ENCODE peak calls at places on chromosomes 11 and 22, in ten cellular contexts. J is activated naive CD8-positive, alpha-beta T cell treated with anti-CD3 and anti-CD28 coated beads, Interleukin-2, amount 50 U/mL, for 24 hours; A is mucosa of descending colon; F is Calu3; Z is effector CD4-positive, alpha-beta T cell; H is activated CD8-positive, alpha-beta memory T cell treated with anti-CD3 and anti-CD28 coated beads for 48 hours; I is adipocyte; G is stimulated activated naive CD4-positive, alpha-beta T cell; C is NCI-H1417; V is iris pigment epithelial cell. X is an unnamed sample.

GRCh38 chr11:15212876-15213275 is 98.2 kb downstream of the INSC start:
- DNase-seq in J (no peak), A (no peak), F (no peak), Z (no peak), H (no peak), I (no peak), G (no peak), C (no peak), V (peak), X (no peak)

GRCh38 chr11:80362578-80362977 is 921.7 kb upstream of the TENM4 start:
- DNase-seq in J (no peak), A (no peak), F (no peak), Z (no peak), H (no peak), I (no peak), G (no peak), C (no peak), V (no peak), X (no peak)

GRCh38 chr22:49760280-49760629 is 67.4 kb downstream of the BRD1 start:
- DNase-seq in J (no peak), A (no peak), F (no peak), Z (no peak), H (no peak), I (no peak), G (no peak), C (no peak), V (no peak), X (no peak)

GRCh38 chr11:36023922-36024321 is 80.1 kb downstream of the LDLRAD3 start:
- DNase-seq in J (no peak), A (no peak), F (no peak), Z (no peak), H (no peak), I (peak), G (no peak), C (no peak), V (peak), X (peak)

GRCh38 chr22:28142361-28142801 is 223.3 kb upstream of the PITPNB start:
- DNase-seq in J (no peak), A (no peak), F (no peak), Z (no peak), H (no peak), I (peak), G (no peak), C (no peak), V (peak), X (peak)

GRCh38 chr11:118610220-118610772 is 2.9 kb downstream of the PHLDB1 start:
- DNase-seq in J (peak), A (peak), F (no peak), Z (no peak), H (no peak), I (peak), G (peak), C (no peak), V (no peak), X (no peak)

GRCh38 chr22:33906954-33907353 is 13.3 kb downstream of the LARGE1 start:
- DNase-seq in J (no peak), A (no peak), F (no peak), Z (no peak), H (no peak), I (no peak), G (no peak), C (no peak), V (no peak), X (no peak)

GRCh38 chr11:32615422-32615821 is 31.8 kb downstream of the EIF3M start:
- DNase-seq in J (no peak), A (no peak), F (no peak), Z (no peak), H (no peak), I (no peak), G (no peak), C (no peak), V (peak), X (no peak)

GRCh38 chr11:121344824-121345223 is 52.3 kb downstream of the SC5D start:
- DNase-seq in J (no peak), A (no peak), F (no peak), Z (no peak), H (no peak), I (no peak), G (no peak), C (no peak), V (no peak), X (no peak)

GRCh38 chr11:77142091-77142975 is 14.3 kb downstream of the MYO7A start:
- DNase-seq in J (no peak), A (peak), F (no peak), Z (no peak), H (no peak), I (no peak), G (no peak), C (no peak), V (no peak), X (no peak)

X was measured in AG20443.